ENCODE peak calls at places on chromosomes 7 and 10, in ten cellular contexts. C is ovary, G is stomach, W is transverse colon, V is A549, B is tibial nerve, K is GM12878, I is H1, T is HepG2, S is sigmoid colon. H is an unnamed sample.

GRCh38 chr7:80816806-80817205 is 102.0 kb downstream of the SEMA3C start:
- DNase-seq in C (no peak), G (no peak), W (no peak), V (no peak), B (no peak), K (no peak), I (no peak), T (no peak), S (no peak), H (no peak)

GRCh38 chr7:132092106-132092505 is 484.2 kb downstream of the PLXNA4 start:
- DNase-seq in C (no peak), G (no peak), W (no peak), V (no peak), B (no peak), K (no peak), I (no peak), T (no peak), S (no peak), H (no peak)

GRCh38 chr7:81584667-81585066 is 185.2 kb downstream of the HGF start:
- DNase-seq in C (no peak), G (no peak), W (no peak), V (no peak), B (no peak), K (no peak), I (no peak), T (no peak), S (no peak), H (no peak)

GRCh38 chr10:63738410-63738809 is 217.2 kb downstream of the REEP3 start:
- DNase-seq in C (no peak), G (no peak), W (no peak), V (peak), B (no peak), K (no peak), I (no peak), T (peak), S (no peak), H (no peak)

GRCh38 chr10:90136731-90137316 is 435.4 kb downstream of the KIF20B start:
- DNase-seq in C (no peak), G (no peak), W (no peak), V (no peak), B (no peak), K (no peak), I (no peak), T (no peak), S (no peak), H (no peak)

GRCh38 chr7:111091623-111092370 is 870 bp downstream of the LRRN3 start:
- DNase-seq in C (no peak), G (no peak), W (no peak), V (no peak), B (no peak), K (no peak), I (no peak), T (no peak), S (no peak), H (no peak)

GRCh38 chr10:132677096-132677904 is 108.6 kb downstream of the NKX6-2 start:
- DNase-seq in C (no peak), G (no peak), W (no peak), V (no peak), B (no peak), K (no peak), I (no peak), T (no peak), S (peak), H (peak)

GRCh38 chr10:95850791-95851190 is 57.0 kb upstream of the CC2D2B start:
- DNase-seq in C (no peak), G (no peak), W (no peak), V (no peak), B (no peak), K (no peak), I (no peak), T (no peak), S (no peak), H (no peak)

GRCh38 chr10:55063817-55064216 is 262.8 kb upstream of the PCDH15 start:
- DNase-seq in C (no peak), G (no peak), W (no peak), V (no peak), B (no peak), K (no peak), I (no peak), T (no peak), S (no peak), H (no peak)

GRCh38 chr10:6089334-6090219 is 743 bp downstream of the RBM17 start:
- DNase-seq in C (no peak), G (no peak), W (peak), V (no peak), B (no peak), K (no peak), I (no peak), T (peak), S (no peak), H (peak)

GRCh38 chr10:121803611-121804010 is 124.2 kb downstream of the ATE1 start:
- DNase-seq in C (no peak), G (no peak), W (no peak), V (no peak), B (no peak), K (no peak), I (no peak), T (no peak), S (no peak), H (no peak)

GRCh38 chr7:100957832-100958421 is 8.6 kb downstream of the MUC3A start:
- DNase-seq in C (no peak), G (no peak), W (no peak), V (no peak), B (no peak), K (no peak), I (no peak), T (peak), S (no peak), H (no peak)

GRCh38 chr7:154680894-154681659 is 321.8 kb downstream of the PAXIP1 start:
- DNase-seq in C (no peak), G (no peak), W (no peak), V (no peak), B (no peak), K (no peak), I (no peak), T (no peak), S (no peak), H (no peak)

GRCh38 chr10:63157845-63158624 is 24.9 kb downstream of the NRBF2 start:
- DNase-seq in C (no peak), G (no peak), W (no peak), V (peak), B (no peak), K (peak), I (no peak), T (peak), S (no peak), H (no peak)

GRCh38 chr7:108454674-108455523 is 1.3 kb downstream of the NRCAM start:
- DNase-seq in C (no peak), G (no peak), W (no peak), V (peak), B (no peak), K (no peak), I (no peak), T (no peak), S (no peak), H (no peak)

GRCh38 chr7:74289018-74289659 is at the start of gene CLIP2:
- DNase-seq in C (peak), G (peak), W (peak), V (peak), B (peak), K (no peak), I (no peak), T (peak), S (peak), H (peak)

GRCh38 chr7:30144659-30145321 is 10.0 kb downstream of the MTURN start:
- DNase-seq in C (no peak), G (no peak), W (no peak), V (no peak), B (no peak), K (no peak), I (no peak), T (no peak), S (no peak), H (no peak)

GRCh38 chr7:94656925-94657731 is 1.2 kb upstream of the SGCE start:
- DNase-seq in C (peak), G (no peak), W (no peak), V (no peak), B (no peak), K (no peak), I (no peak), T (no peak), S (no peak), H (no peak)

GRCh38 chr7:150311711-150312110 is 11.4 kb upstream of the LRRC61 start:
- DNase-seq in C (no peak), G (no peak), W (no peak), V (no peak), B (no peak), K (no peak), I (no peak), T (no peak), S (no peak), H (no peak)
- TF ChIP-seq EP300 in C (no peak), G (no peak), W (no peak), V (no peak), B (no peak), K (no peak), I (no peak), T (no peak), S (no peak), H (no peak)

GRCh38 chr7:24717247-24717622 is 40.0 kb downstream of the GSDME start:
- DNase-seq in C (no peak), G (no peak), W (no peak), V (no peak), B (no peak), K (no peak), I (no peak), T (no peak), S (no peak), H (no peak)

GRCh38 chr7:24714676-24715010 is 42.6 kb downstream of the GSDME start:
- DNase-seq in C (no peak), G (no peak), W (no peak), V (no peak), B (no peak), K (no peak), I (no peak), T (no peak), S (no peak), H (no peak)

GRCh38 chr7:24716480-24717246 is 40.6 kb downstream of the GSDME start:
- DNase-seq in C (no peak), G (no peak), W (no peak), V (no peak), B (no peak), K (no peak), I (no peak), T (no peak), S (no peak), H (no peak)

GRCh38 chr7:24715171-24715570 is 42.1 kb downstream of the GSDME start:
- DNase-seq in C (no peak), G (no peak), W (no peak), V (no peak), B (no peak), K (no peak), I (no peak), T (no peak), S (no peak), H (no peak)

DNA sequence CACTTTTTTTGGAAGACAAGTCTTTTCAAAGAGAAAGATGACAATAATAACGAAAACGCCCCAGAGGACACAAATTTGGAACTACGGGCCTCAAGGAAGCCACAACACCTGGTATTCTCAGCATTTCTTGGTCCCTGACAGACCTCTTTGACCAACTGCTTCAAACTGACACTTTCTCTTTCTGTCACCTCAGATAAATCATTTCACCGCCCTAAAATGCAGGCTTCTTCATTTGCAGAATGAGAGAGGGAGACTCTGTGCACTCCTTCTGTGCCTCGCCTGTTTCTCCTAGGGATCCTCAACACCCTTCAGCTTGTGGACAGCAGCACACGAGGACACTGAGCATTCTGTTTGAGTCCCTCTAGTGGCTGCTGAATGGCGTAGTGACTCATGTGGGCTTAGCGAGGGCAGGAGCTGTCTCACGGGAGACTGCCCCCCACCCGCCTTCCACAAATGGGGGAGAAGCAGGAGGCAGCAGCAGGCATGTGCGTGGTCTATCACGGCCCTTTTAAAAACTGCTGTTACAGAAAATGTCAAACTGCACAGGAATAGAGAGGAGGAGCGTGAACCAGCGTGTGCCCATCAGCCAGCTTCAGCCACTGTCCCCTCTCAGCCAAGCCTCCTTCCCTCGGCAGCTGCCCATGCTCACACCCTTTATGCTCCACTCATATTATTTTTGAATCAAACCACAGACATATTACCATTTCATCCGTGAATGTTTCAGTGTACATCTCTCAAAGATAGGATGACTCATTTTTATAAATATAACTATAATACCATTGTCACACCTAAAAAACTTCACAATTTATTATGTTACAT is 41.4 kb downstream of the GSDME start:
- DNase-seq in C (no peak), G (no peak), W (no peak), V (peak), B (no peak), K (peak), I (no peak), T (peak), S (no peak), H (no peak)
- TF ChIP-seq EP300 in C (no peak), G (no peak), W (no peak), V (no peak), B (no peak), K (peak), I (no peak), T (no peak), S (no peak), H (no peak)

DNA sequence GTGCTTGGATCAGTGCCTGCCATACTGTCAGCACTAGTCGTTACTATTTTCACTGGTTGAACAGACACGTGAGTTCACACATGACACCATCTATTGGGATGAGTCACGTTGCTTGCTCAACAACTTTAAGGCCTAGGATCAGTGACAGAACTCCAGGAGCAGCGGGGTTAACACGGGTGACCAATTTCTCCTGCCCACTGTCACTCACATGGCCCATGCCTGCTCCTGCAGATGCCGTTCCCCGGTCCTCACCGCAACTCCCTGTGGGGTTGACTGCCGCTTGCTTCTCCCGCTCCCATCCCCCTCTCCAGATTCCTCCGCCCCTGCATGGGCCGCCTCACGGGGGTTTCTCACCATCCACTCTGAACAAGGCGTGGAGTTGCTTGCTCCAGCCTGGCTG is 128.2 kb downstream of the TAX1BP1 start:
- DNase-seq in C (no peak), G (no peak), W (no peak), V (no peak), B (no peak), K (no peak), I (no peak), T (no peak), S (no peak), H (no peak)
- TF ChIP-seq EP300 in C (no peak), G (no peak), W (no peak), V (no peak), B (no peak), K (no peak), I (no peak), T (no peak), S (no peak), H (no peak)

DNA sequence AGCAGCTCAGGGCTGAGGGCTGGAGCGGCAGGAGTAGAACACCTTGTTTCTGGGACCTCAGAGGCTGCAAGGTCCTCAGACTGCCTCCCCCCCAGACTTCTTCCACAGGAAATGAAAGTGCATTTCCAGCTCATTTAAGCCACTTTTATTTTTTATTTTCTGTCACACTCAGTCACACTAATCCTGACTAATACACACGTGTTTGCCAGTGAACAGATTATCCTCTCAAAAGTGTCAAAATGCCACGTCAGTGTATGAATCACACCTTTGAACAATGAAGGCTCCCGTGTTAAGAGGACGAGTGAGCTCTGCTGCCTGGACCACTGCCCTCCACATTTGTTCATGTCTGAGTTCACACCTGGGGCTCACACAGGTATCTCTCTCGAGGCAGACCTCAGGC is 488.5 kb downstream of the DNAJB6 start:
- DNase-seq in C (no peak), G (no peak), W (no peak), V (no peak), B (no peak), K (no peak), I (no peak), T (no peak), S (no peak), H (no peak)
- TF ChIP-seq EP300 in C (no peak), G (no peak), W (no peak), V (no peak), B (no peak), K (no peak), I (no peak), T (no peak), S (no peak), H (no peak)

DNA sequence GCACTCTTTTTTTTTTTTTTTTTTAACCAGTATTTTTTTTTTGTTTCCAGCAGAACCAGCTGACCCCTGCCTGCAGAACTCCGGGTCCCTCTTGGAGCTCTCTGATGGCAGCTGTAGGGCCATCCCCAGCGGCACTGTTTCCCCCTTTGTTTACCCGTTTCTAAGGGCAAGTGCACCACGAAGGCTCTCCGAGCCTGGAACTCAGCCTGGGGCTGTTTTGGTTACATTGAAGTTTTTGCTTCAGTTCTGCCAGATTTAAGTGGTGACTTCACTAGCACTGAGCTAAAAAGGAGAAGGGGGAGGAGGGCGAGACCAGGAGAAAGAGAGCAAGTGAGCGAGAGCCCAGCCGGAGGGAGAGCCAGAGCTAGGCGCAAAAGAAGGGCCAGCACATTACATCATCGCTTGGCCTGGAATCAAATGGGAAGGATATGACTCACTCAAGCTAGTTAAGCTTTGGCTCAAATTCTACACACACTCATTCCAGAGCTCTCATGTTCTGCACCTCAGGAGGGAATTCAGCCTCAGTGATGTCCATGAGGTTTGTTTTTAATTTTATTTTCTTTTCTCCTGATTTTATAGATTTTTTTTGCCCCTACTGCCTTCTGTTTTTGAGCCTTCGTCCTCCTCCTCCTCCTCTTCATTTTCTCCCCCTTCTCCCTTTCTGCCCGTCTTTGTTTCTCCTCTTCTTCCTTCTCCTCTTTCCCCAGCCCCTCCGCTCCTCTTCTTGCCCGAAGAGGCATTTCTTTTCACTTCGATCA is 272.3 kb downstream of the TRIL start:
- DNase-seq in C (peak), G (peak), W (peak), V (peak), B (peak), K (no peak), I (peak), T (peak), S (peak), H (peak)
- TF ChIP-seq EP300 in C (peak), G (peak), W (no peak), V (no peak), B (no peak), K (peak), I (peak), T (no peak), S (peak), H (no peak)

DNA sequence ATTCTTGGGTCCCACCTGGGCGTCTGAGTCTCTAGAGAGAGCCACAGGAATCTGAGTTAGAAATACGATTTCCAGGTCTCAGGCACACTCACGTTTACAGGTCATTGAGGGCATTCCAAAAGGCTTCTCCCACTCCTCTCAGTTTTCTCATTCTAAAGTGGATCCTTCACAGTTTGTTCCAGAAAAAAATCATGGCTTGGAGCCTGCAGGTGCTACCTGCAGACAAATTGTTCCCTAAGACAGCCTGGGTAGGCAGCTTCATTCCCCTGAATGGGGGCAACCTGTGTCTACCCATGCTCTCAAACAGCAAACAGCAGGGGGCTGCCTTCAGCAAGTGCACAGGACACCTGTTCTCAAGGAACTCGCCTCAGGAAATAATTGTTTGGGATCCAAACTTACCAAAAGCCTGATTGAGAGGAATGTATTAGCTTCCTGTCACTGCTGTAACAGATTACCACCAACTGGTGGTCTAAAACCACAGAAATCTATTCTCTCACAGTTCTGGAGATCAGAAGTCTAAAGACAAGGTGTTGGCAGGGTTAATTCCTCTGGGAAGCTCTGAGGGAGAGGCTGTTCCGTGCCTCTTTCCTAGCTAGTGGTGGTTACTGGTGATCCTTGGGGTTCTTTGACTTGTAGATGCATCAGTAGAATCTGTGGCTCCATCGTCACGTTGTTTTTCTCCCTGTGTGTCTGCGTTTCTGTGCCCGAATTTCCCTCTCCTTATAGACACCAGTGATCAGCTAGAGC is 117.2 kb downstream of the RAB11FIP2 start:
- DNase-seq in C (no peak), G (no peak), W (no peak), V (no peak), B (no peak), K (no peak), I (no peak), T (peak), S (no peak), H (no peak)
- TF ChIP-seq EP300 in C (no peak), G (no peak), W (no peak), V (no peak), B (no peak), K (no peak), I (no peak), T (no peak), S (no peak), H (no peak)

GRCh38 chr10:61084493-61084892 is 140.5 kb upstream of the RHOBTB1 start:
- DNase-seq in C (no peak), G (no peak), W (no peak), V (no peak), B (no peak), K (no peak), I (no peak), T (no peak), S (no peak), H (no peak)

GRCh38 chr10:61081331-61081730 is 137.3 kb upstream of the RHOBTB1 start:
- DNase-seq in C (no peak), G (no peak), W (no peak), V (no peak), B (no peak), K (no peak), I (no peak), T (no peak), S (no peak), H (no peak)

GRCh38 chr10:61076572-61077114 is 132.7 kb upstream of the RHOBTB1 start:
- DNase-seq in C (no peak), G (no peak), W (no peak), V (no peak), B (no peak), K (no peak), I (no peak), T (no peak), S (no peak), H (no peak)

DNA sequence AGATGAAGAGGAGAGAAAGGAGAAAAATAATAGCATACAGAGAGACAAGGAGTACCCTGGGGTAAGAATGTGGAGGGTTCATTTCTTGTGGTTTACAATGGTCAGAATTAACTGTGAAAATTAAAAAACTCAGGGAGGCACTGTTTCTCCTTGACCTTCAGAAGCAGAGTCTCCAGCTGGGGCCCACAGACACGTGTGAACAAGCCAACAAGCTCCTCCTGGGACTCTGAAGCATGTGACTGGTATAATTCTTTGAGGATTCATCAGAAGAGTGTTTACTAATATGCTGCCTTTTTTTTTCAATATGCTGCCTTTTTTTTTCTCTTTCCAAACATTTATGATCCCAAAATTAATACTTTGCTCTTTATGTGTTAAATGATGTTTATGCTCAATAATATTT is 134.6 kb upstream of the RHOBTB1 start:
- DNase-seq in C (no peak), G (no peak), W (no peak), V (no peak), B (no peak), K (no peak), I (no peak), T (no peak), S (no peak), H (no peak)
- TF ChIP-seq EP300 in C (no peak), G (no peak), W (no peak), V (no peak), B (no peak), K (no peak), I (no peak), T (no peak), S (no peak), H (no peak)